ENCODE peak calls at places on chromosome 12, in ten cellular contexts. R, C, J, E, P, Y, U, F, Q and O are unnamed samples.
A peak's percentile ranks its signal among the peaks of the same experiment; 100 is the strongest.

GRCh38 chr12:130673036-130673705 is 42.9 kb downstream of the RIMBP2 start:
- DNase-seq in U (no peak), P (no peak), Q (no peak), F (no peak), R (no peak), Y (no peak), E (no peak), J (no peak), C (no peak), O (no peak)

GRCh38 chr12:77667101-77667500 is 163.6 kb upstream of the NAV3 start:
- DNase-seq in R (no peak), Y (no peak), F (no peak), P (no peak), C (no peak), E (no peak), Q (peak; percentile 23), U (no peak), J (no peak), O (peak; percentile 90)

GRCh38 chr12:77772606-77773298 is 57.9 kb upstream of the NAV3 start:
- DNase-seq in J (no peak), P (no peak), E (no peak), F (no peak), C (no peak), Y (no peak), U (no peak), Q (no peak), R (no peak), O (no peak)

GRCh38 chr12:56671608-56672007 is 16.5 kb downstream of the PTGES3 start:
- DNase-seq in Y (no peak), C (no peak), E (no peak), U (no peak), R (no peak), F (no peak), J (no peak), P (no peak), Q (no peak), O (no peak)

GRCh38 chr12:52975820-52976573 is 27.1 kb downstream of the KRT18 start:
- DNase-seq in C (peak; percentile 36), Q (peak; percentile 78), Y (peak; percentile 43), F (no peak), E (no peak), R (peak; percentile 32), J (no peak), U (peak; percentile 61), P (no peak), O (no peak)

GRCh38 chr12:130952545-130952954 is 1.2 kb upstream of the ADGRD1 start:
- DNase-seq in E (no peak), R (no peak), U (no peak), C (no peak), P (peak; percentile 54), J (no peak), F (no peak), Q (no peak), Y (no peak), O (no peak)

GRCh38 chr12:59431266-59431665 is 164.6 kb upstream of the SLC16A7 start:
- DNase-seq in Y (no peak), E (no peak), R (no peak), U (no peak), F (peak; percentile 5), Q (no peak), C (peak; percentile 19), P (no peak), J (no peak), O (no peak)

GRCh38 chr12:28872654-28873268 is 276.3 kb upstream of the FAR2 start:
- DNase-seq in E (no peak), J (peak; percentile 1), R (peak; percentile 6), C (peak; percentile 79), Q (peak; percentile 47), P (peak; percentile 46), Y (peak; percentile 24), U (peak; percentile 56), F (peak; percentile 77), O (peak; percentile 43)

GRCh38 chr12:94127239-94128131 is 20.9 kb upstream of the PLXNC1 start:
- DNase-seq in C (no peak), E (no peak), Y (no peak), F (no peak), Q (no peak), J (no peak), P (no peak), R (no peak), U (no peak), O (no peak)

GRCh38 chr12:116818341-116818856 is 62.8 kb downstream of the HRK start:
- DNase-seq in F (peak; percentile 21), Q (peak; percentile 20), U (no peak), C (peak; percentile 42), P (no peak), Y (peak; percentile 70), J (peak; percentile 49), E (peak; percentile 0), R (peak; percentile 65), O (no peak)

GRCh38 chr12:29773076-29773475 is 10.7 kb downstream of the TMTC1 start:
- DNase-seq in Y (no peak), U (no peak), J (no peak), R (no peak), C (peak; percentile 74), P (no peak), Q (no peak), F (no peak), E (no peak), O (no peak)

GRCh38 chr12:49885118-49885517 is 18.6 kb downstream of the FAIM2 start:
- DNase-seq in J (no peak), Y (no peak), R (no peak), U (no peak), Q (no peak), F (no peak), E (no peak), C (no peak), P (no peak), O (no peak)

GRCh38 chr12:92224685-92225331 is 79.2 kb upstream of the BTG1 start:
- DNase-seq in P (no peak), Q (peak; percentile 41), R (no peak), Y (no peak), C (peak; percentile 23), E (no peak), F (no peak), J (no peak), U (peak; percentile 84), O (peak; percentile 6)

GRCh38 chr12:66964629-66965028 is 285.8 kb upstream of the GRIP1 start:
- DNase-seq in R (no peak), Y (no peak), F (no peak), E (no peak), Q (peak; percentile 6), U (peak; percentile 61), C (no peak), P (no peak), J (no peak), O (peak; percentile 82)

GRCh38 chr12:46678441-46678840 is 147.4 kb downstream of the SLC38A4 start:
- DNase-seq in Y (no peak), R (no peak), Q (no peak), J (no peak), U (no peak), C (no peak), P (no peak), F (no peak), E (no peak), O (no peak)

GRCh38 chr12:77685112-77685511 is 145.6 kb upstream of the NAV3 start:
- DNase-seq in Q (peak; percentile 61), F (peak; percentile 68), U (no peak), J (no peak), Y (peak; percentile 65), E (peak; percentile 62), C (peak; percentile 85), R (peak; percentile 55), P (peak; percentile 10), O (peak; percentile 80)

GRCh38 chr12:117897379-117898161 is 71.2 kb downstream of the KSR2 start:
- DNase-seq in R (no peak), F (no peak), J (no peak), Y (no peak), C (no peak), E (no peak), P (no peak), Q (no peak), U (no peak), O (no peak)

GRCh38 chr12:44833561-44833960 is 42.6 kb downstream of the NELL2 start:
- DNase-seq in R (no peak), P (no peak), J (no peak), E (no peak), Q (no peak), U (no peak), Y (no peak), C (no peak), F (no peak), O (no peak)

GRCh38 chr12:90652280-90652679 is 302.7 kb downstream of the CCER1 start:
- DNase-seq in J (no peak), Y (no peak), F (peak; percentile 15), E (no peak), P (no peak), Q (no peak), R (no peak), U (no peak), C (no peak), O (no peak)

GRCh38 chr12:76375939-76376338 is 27.7 kb upstream of the BBS10 start:
- DNase-seq in P (no peak), Y (no peak), U (no peak), F (no peak), E (no peak), R (no peak), J (no peak), C (no peak), Q (no peak), O (no peak)

GRCh38 chr12:113133036-113133435 is 2.5 kb downstream of the RASAL1 start:
- DNase-seq in C (no peak), Q (no peak), J (no peak), P (no peak), F (peak; percentile 53), E (no peak), Y (no peak), R (no peak), U (no peak), O (no peak)

GRCh38 chr12:47038270-47038748 is 41.1 kb upstream of the PCED1B start:
- DNase-seq in Q (no peak), E (no peak), F (no peak), J (no peak), R (no peak), Y (no peak), P (no peak), U (peak; percentile 76), C (peak; percentile 31), O (no peak)

GRCh38 chr12:108666326-108666995 is 32.8 kb upstream of the SELPLG start:
- DNase-seq in F (no peak), J (no peak), E (no peak), Y (peak; percentile 55), R (peak; percentile 44), P (no peak), C (peak; percentile 71), Q (peak; percentile 45), U (no peak), O (no peak)

GRCh38 chr12:76537923-76538322 is 21.6 kb downstream of the OSBPL8 start:
- DNase-seq in C (no peak), Y (no peak), Q (no peak), R (no peak), F (no peak), P (no peak), J (no peak), E (no peak), U (no peak), O (no peak)

GRCh38 chr12:11746024-11746771 is 96.7 kb downstream of the ETV6 start:
- DNase-seq in P (no peak), R (no peak), Y (no peak), E (no peak), J (peak; percentile 72), C (peak; percentile 54), U (peak; percentile 70), F (peak; percentile 94), Q (peak; percentile 88), O (no peak)

GRCh38 chr12:130086248-130086647 is 76.0 kb upstream of the FZD10 start:
- DNase-seq in C (no peak), P (no peak), J (no peak), R (no peak), Y (no peak), Q (no peak), U (no peak), E (no peak), F (no peak), O (no peak)

GRCh38 chr12:101608301-101609133 is 13.7 kb downstream of the MYBPC1 start:
- DNase-seq in C (no peak), F (no peak), Y (no peak), Q (no peak), U (peak; percentile 94), P (peak; percentile 42), E (no peak), J (no peak), R (no peak), O (no peak)

GRCh38 chr12:22252057-22252456 is 82.5 kb downstream of the ST8SIA1 start:
- DNase-seq in R (no peak), J (no peak), C (no peak), P (no peak), Y (no peak), E (no peak), Q (no peak), U (no peak), F (no peak), O (no peak)